ENCODE peak calls at places on chromosomes 7 and 10, in five cellular contexts. S is H1, P is HepG2, V is GM12878, T is K562. F is an unnamed sample.

GRCh38 chr7:83465643-83466042 is 183.3 kb downstream of the SEMA3E start:
- DNase-seq in S (no peak), P (no peak), V (no peak), T (no peak), F (no peak)

GRCh38 chr10:104029528-104029875 is 56.2 kb downstream of the COL17A1 start:
- DNase-seq in S (no peak), P (no peak), V (no peak), T (no peak), F (no peak)

GRCh38 chr10:72981028-72981881 is 26.6 kb upstream of the PLA2G12B start:
- DNase-seq in S (no peak), P (no peak), V (no peak), T (no peak), F (no peak)

GRCh38 chr7:80859272-80859970 is 59.4 kb downstream of the SEMA3C start:
- DNase-seq in S (no peak), P (no peak), V (no peak), T (no peak), F (no peak)

GRCh38 chr10:78139336-78139735 is 105.7 kb downstream of the RPS24 start:
- DNase-seq in S (no peak), P (peak), V (no peak), T (no peak), F (peak)

GRCh38 chr10:14093735-14094484 is 236.8 kb downstream of the FRMD4A start:
- DNase-seq in S (no peak), P (no peak), V (no peak), T (no peak), F (peak)

GRCh38 chr7:17485368-17485767 is 186.9 kb downstream of the AHR start:
- DNase-seq in S (no peak), P (no peak), V (no peak), T (no peak), F (no peak)

GRCh38 chr7:125363873-125364272 is 434.2 kb upstream of the POT1 start:
- DNase-seq in S (no peak), P (no peak), V (no peak), T (no peak), F (no peak)

GRCh38 chr7:131219277-131220041 is 108.2 kb upstream of the MKLN1 start:
- DNase-seq in S (no peak), P (peak), V (no peak), T (no peak), F (no peak)

DNA sequence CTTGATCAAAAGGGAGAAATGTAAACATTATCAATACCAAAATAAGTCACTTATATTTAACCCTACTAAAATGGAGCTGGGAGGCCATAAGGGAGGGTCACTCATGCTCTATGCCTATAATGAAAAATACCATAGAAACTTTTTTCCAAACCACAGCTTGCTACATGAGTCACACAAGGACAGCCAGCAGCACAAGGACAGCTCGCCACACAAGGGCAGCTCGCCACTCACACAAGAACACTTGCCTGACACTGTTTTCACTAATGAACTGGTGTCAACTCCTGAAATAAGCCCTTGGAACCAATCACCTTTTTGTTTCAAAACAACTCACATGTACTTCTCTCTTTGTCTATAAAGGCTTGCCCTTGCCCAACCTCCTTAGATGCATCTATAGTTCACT is 43.3 kb downstream of the FRMPD2 start:
- DNase-seq in S (no peak), P (no peak), V (peak), T (no peak), F (no peak)
- TF ChIP-seq TAF1 in S (no peak), P (no peak), V (no peak), T (no peak), F (no peak)

DNA sequence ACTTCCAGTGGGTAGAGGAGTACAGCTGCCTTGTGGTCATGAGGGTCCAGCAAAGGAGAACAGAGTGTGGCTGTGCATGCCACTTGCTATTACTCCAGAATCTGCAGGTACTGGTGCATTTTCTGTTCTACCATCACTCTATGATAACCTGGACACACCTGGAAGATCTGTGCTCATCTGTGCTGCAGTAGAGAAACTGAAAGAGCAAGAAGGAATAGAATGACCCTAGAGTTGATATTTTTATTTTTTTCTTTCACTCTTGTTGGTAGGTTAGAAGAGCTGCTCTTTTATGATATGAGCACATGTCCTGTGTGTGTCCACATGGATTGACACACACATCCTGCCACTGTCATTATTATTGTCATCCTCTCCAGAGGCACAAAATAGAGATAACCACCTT is 48.3 kb upstream of the MTURN start:
- DNase-seq in S (no peak), P (no peak), V (no peak), T (no peak), F (no peak)
- TF ChIP-seq EP300 in S (no peak), P (no peak), V (no peak), T (no peak), F (no peak)

GRCh38 chr7:86814980-86815379 is 171.3 kb downstream of the GRM3 start:
- DNase-seq in S (peak), P (peak), V (no peak), T (peak), F (peak)
- TF ChIP-seq TAF1 in S (no peak), P (no peak), V (no peak), T (no peak), F (no peak)

GRCh38 chr7:5183899-5184298 is 6.1 kb upstream of the WIPI2 start:
- DNase-seq in S (no peak), P (no peak), V (no peak), T (no peak), F (no peak)
- TF ChIP-seq EP300 in S (no peak), P (no peak), V (no peak), T (no peak), F (no peak)

DNA sequence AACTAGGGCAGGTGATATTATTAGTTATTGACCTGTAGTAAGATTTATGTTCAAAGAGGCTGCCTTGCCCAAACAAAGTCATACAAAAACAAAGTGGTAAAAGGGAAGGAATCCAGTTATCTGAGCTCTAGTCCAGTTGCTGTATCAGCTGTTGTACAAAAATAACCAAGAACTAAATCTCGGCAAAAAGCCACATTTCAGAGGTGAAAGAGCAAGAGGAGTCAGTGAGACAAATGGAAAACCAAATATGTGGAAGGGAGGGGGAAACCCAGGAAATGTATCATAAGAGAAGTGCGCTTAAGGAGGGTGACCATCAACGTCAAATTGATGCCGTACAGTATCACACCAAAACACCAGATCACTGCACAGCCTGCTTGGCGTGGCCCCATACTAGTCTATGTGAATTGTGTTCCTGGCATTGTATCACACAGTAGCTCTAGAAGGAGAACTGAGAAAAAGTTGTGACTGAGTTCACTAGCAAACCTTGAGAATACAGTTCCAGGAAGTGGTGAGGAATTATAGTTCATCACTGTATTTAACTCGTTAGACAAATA is 6.4 kb downstream of the AGBL3 start:
- DNase-seq in S (no peak), P (no peak), V (peak), T (no peak), F (no peak)
- TF ChIP-seq TAF1 in S (no peak), P (no peak), V (peak), T (no peak), F (no peak)

GRCh38 chr7:26777383-26777782 is 87.0 kb downstream of the SKAP2 start:
- DNase-seq in S (no peak), P (no peak), V (no peak), T (no peak), F (peak)

GRCh38 chr7:26782501-26782900 is 81.9 kb downstream of the SKAP2 start:
- DNase-seq in S (no peak), P (no peak), V (no peak), T (no peak), F (no peak)

GRCh38 chr7:26784118-26784517 is 80.3 kb downstream of the SKAP2 start:
- DNase-seq in S (no peak), P (no peak), V (no peak), T (no peak), F (no peak)

DNA sequence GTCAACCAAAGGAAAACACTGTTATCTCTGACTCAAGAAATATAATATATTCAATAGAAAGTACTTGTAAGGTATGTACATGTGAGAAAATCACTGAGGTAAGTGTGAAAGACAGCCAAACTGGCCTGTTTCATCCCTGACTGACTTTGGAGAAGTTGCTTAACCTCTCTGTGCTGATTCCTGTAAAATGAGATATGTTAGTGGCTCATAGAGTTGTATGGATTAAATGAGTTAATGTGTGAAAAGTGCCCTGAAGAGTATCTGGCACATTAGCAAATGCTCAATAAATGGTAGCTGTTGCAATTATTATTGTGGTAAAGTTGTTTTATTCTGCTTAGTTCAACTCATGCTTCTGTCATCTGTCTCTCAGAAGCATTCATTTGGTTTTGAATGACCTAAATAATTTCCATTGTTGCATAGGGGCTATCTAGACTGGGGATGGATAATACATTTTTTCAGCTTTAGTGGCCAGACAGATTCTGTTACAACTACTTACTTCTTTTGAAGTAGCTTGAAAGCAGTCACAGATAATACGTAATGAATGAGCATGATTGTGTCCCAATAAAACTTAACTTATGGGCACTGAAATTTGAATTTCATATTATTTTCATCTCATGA is 84.3 kb downstream of the SKAP2 start:
- DNase-seq in S (no peak), P (no peak), V (no peak), T (no peak), F (no peak)
- TF ChIP-seq EP300 in S (no peak), P (no peak), V (no peak), T (no peak), F (no peak)

GRCh38 chr10:4281207-4281825 is 496.3 kb upstream of the KLF6 start:
- DNase-seq in S (no peak), P (no peak), V (no peak), T (no peak), F (no peak)
- TF ChIP-seq TAF1 in S (no peak), P (no peak), V (no peak), T (no peak), F (no peak)

F was measured in SK-N-SH.